ENCODE peak calls at places on chromosomes 2 and 18, in eight cellular contexts. One of them, this sample, is unnamed.

GRCh38 chr2:217868911-217869334 is 133.9 kb downstream of the TNS1 start:
- DNase-seq in adrenal gland: peak; percentile 77
- DNase-seq in brain microvascular endothelial cell: no peak
- DNase-seq in colonic mucosa: no peak
- DNase-seq in uterus: peak; percentile 70
- DNase-seq in aorta: no peak
- DNase-seq in bronchial epithelial cell: no peak
- DNase-seq in tibial artery: no peak
- DNase-seq in this sample: no peak

GRCh38 chr18:3150688-3151087 is 69.1 kb downstream of the MYOM1 start:
- DNase-seq in adrenal gland: no peak
- DNase-seq in brain microvascular endothelial cell: no peak
- DNase-seq in colonic mucosa: no peak
- DNase-seq in uterus: no peak
- DNase-seq in aorta: no peak
- DNase-seq in bronchial epithelial cell: no peak
- DNase-seq in tibial artery: no peak
- DNase-seq in this sample: no peak

GRCh38 chr18:51029378-51029693 is 677 bp upstream of the SMAD4 start:
- DNase-seq in adrenal gland: no peak
- DNase-seq in brain microvascular endothelial cell: no peak
- DNase-seq in colonic mucosa: no peak
- DNase-seq in uterus: no peak
- DNase-seq in aorta: no peak
- DNase-seq in bronchial epithelial cell: no peak
- DNase-seq in tibial artery: no peak
- DNase-seq in this sample: no peak

GRCh38 chr2:178796079-178796677 is 11.0 kb downstream of the TTN start:
- DNase-seq in adrenal gland: no peak
- DNase-seq in brain microvascular endothelial cell: no peak
- DNase-seq in colonic mucosa: no peak
- DNase-seq in uterus: no peak
- DNase-seq in aorta: no peak
- DNase-seq in bronchial epithelial cell: peak; percentile 57
- DNase-seq in tibial artery: no peak
- DNase-seq in this sample: no peak

GRCh38 chr2:50344509-50345106 is 687.3 kb downstream of the NRXN1 start:
- DNase-seq in adrenal gland: no peak
- DNase-seq in brain microvascular endothelial cell: no peak
- DNase-seq in colonic mucosa: no peak
- DNase-seq in uterus: no peak
- DNase-seq in aorta: no peak
- DNase-seq in bronchial epithelial cell: no peak
- DNase-seq in tibial artery: no peak
- DNase-seq in this sample: no peak

GRCh38 chr18:986552-986951 is 81.9 kb downstream of the ADCYAP1 start:
- DNase-seq in adrenal gland: no peak
- DNase-seq in brain microvascular endothelial cell: no peak
- DNase-seq in colonic mucosa: no peak
- DNase-seq in uterus: no peak
- DNase-seq in aorta: no peak
- DNase-seq in bronchial epithelial cell: no peak
- DNase-seq in tibial artery: no peak
- DNase-seq in this sample: no peak

GRCh38 chr2:180990794-180991193 is 10.4 kb downstream of the UBE2E3 start:
- DNase-seq in adrenal gland: no peak
- DNase-seq in brain microvascular endothelial cell: no peak
- DNase-seq in colonic mucosa: no peak
- DNase-seq in uterus: no peak
- DNase-seq in aorta: no peak
- DNase-seq in bronchial epithelial cell: no peak
- DNase-seq in tibial artery: no peak
- DNase-seq in this sample: no peak

GRCh38 chr2:189552334-189552990 is 28.1 kb downstream of the SLC40A1 start:
- DNase-seq in adrenal gland: no peak
- DNase-seq in brain microvascular endothelial cell: peak; percentile 24
- DNase-seq in colonic mucosa: no peak
- DNase-seq in uterus: no peak
- DNase-seq in aorta: no peak
- DNase-seq in bronchial epithelial cell: no peak
- DNase-seq in tibial artery: no peak
- DNase-seq in this sample: no peak

GRCh38 chr2:104734937-104735586 is 118.9 kb upstream of the POU3F3 start:
- DNase-seq in adrenal gland: no peak
- DNase-seq in brain microvascular endothelial cell: no peak
- DNase-seq in colonic mucosa: no peak
- DNase-seq in uterus: no peak
- DNase-seq in aorta: no peak
- DNase-seq in bronchial epithelial cell: no peak
- DNase-seq in tibial artery: no peak
- DNase-seq in this sample: no peak

GRCh38 chr2:224518806-224519580 is 66.2 kb downstream of the CUL3 start:
- DNase-seq in adrenal gland: no peak
- DNase-seq in brain microvascular endothelial cell: peak; percentile 57
- DNase-seq in colonic mucosa: no peak
- DNase-seq in uterus: no peak
- DNase-seq in aorta: no peak
- DNase-seq in bronchial epithelial cell: peak; percentile 78
- DNase-seq in tibial artery: no peak
- DNase-seq in this sample: no peak

GRCh38 chr2:226256237-226256636 is 543.4 kb downstream of the IRS1 start:
- DNase-seq in adrenal gland: no peak
- DNase-seq in brain microvascular endothelial cell: peak; percentile 62
- DNase-seq in colonic mucosa: no peak
- DNase-seq in uterus: no peak
- DNase-seq in aorta: no peak
- DNase-seq in bronchial epithelial cell: peak; percentile 90
- DNase-seq in tibial artery: no peak
- DNase-seq in this sample: no peak

GRCh38 chr2:160695402-160696060 is 201.9 kb upstream of the RBMS1 start:
- DNase-seq in adrenal gland: no peak
- DNase-seq in brain microvascular endothelial cell: no peak
- DNase-seq in colonic mucosa: no peak
- DNase-seq in uterus: peak; percentile 19
- DNase-seq in aorta: no peak
- DNase-seq in bronchial epithelial cell: peak; percentile 96
- DNase-seq in tibial artery: no peak
- DNase-seq in this sample: no peak

GRCh38 chr2:124171472-124172063 is 146.5 kb downstream of the CNTNAP5 start:
- DNase-seq in adrenal gland: no peak
- DNase-seq in brain microvascular endothelial cell: no peak
- DNase-seq in colonic mucosa: no peak
- DNase-seq in uterus: no peak
- DNase-seq in aorta: no peak
- DNase-seq in bronchial epithelial cell: no peak
- DNase-seq in tibial artery: no peak
- DNase-seq in this sample: no peak

GRCh38 chr2:233031556-233032500 is 644 bp upstream of the NEU2 start:
- DNase-seq in adrenal gland: no peak
- DNase-seq in brain microvascular endothelial cell: no peak
- DNase-seq in colonic mucosa: no peak
- DNase-seq in uterus: no peak
- DNase-seq in aorta: no peak
- DNase-seq in bronchial epithelial cell: no peak
- DNase-seq in tibial artery: no peak
- DNase-seq in this sample: no peak

GRCh38 chr18:55401275-55401620 is 186.7 kb downstream of the TCF4 start:
- DNase-seq in adrenal gland: no peak
- DNase-seq in brain microvascular endothelial cell: no peak
- DNase-seq in colonic mucosa: no peak
- DNase-seq in uterus: no peak
- DNase-seq in aorta: no peak
- DNase-seq in bronchial epithelial cell: no peak
- DNase-seq in tibial artery: no peak
- DNase-seq in this sample: no peak
- H3K4me3 ChIP-seq in adrenal gland: no peak overlapping the region
- H3K4me3 ChIP-seq in brain microvascular endothelial cell: no peak overlapping the region
- H3K4me3 ChIP-seq in colonic mucosa: no peak overlapping the region
- H3K4me3 ChIP-seq in uterus: peak overlapping the region; percentile 29
- H3K4me3 ChIP-seq in aorta: peak overlapping the region; percentile 46
- H3K4me3 ChIP-seq in bronchial epithelial cell: no peak overlapping the region
- H3K4me3 ChIP-seq in tibial artery: peak overlapping the region; percentile 40
- H3K4me3 ChIP-seq in this sample: peak overlapping the region; percentile 60

GRCh38 chr2:43218221-43218549 is 8.2 kb downstream of the ZFP36L2 start:
- DNase-seq in adrenal gland: no peak
- DNase-seq in brain microvascular endothelial cell: peak; percentile 37
- DNase-seq in colonic mucosa: no peak
- DNase-seq in uterus: no peak
- DNase-seq in aorta: no peak
- DNase-seq in bronchial epithelial cell: no peak
- DNase-seq in tibial artery: no peak
- DNase-seq in this sample: no peak
- H3K4me3 ChIP-seq in adrenal gland: peak overlapping the region; percentile 96
- H3K4me3 ChIP-seq in brain microvascular endothelial cell: no peak overlapping the region
- H3K4me3 ChIP-seq in colonic mucosa: peak overlapping the region; percentile 4
- H3K4me3 ChIP-seq in uterus: peak overlapping the region; percentile 35
- H3K4me3 ChIP-seq in aorta: no peak overlapping the region
- H3K4me3 ChIP-seq in bronchial epithelial cell: no peak overlapping the region
- H3K4me3 ChIP-seq in tibial artery: peak overlapping the region; percentile 89
- H3K4me3 ChIP-seq in this sample: no peak overlapping the region

GRCh38 chr2:203740741-203741363 is 34.4 kb downstream of the CD28 start:
- DNase-seq in adrenal gland: no peak
- DNase-seq in brain microvascular endothelial cell: peak; percentile 74
- DNase-seq in colonic mucosa: no peak
- DNase-seq in uterus: no peak
- DNase-seq in aorta: no peak
- DNase-seq in bronchial epithelial cell: no peak
- DNase-seq in tibial artery: no peak
- DNase-seq in this sample: no peak

GRCh38 chr2:203734276-203734983 is 28.0 kb downstream of the CD28 start:
- DNase-seq in adrenal gland: no peak
- DNase-seq in brain microvascular endothelial cell: no peak
- DNase-seq in colonic mucosa: no peak
- DNase-seq in uterus: no peak
- DNase-seq in aorta: no peak
- DNase-seq in bronchial epithelial cell: no peak
- DNase-seq in tibial artery: no peak
- DNase-seq in this sample: no peak

GRCh38 chr2:203739351-203739750 is 32.9 kb downstream of the CD28 start:
- DNase-seq in adrenal gland: no peak
- DNase-seq in brain microvascular endothelial cell: no peak
- DNase-seq in colonic mucosa: no peak
- DNase-seq in uterus: no peak
- DNase-seq in aorta: no peak
- DNase-seq in bronchial epithelial cell: no peak
- DNase-seq in tibial artery: no peak
- DNase-seq in this sample: no peak

GRCh38 chr2:203733683-203734082 is 27.2 kb downstream of the CD28 start:
- DNase-seq in adrenal gland: no peak
- DNase-seq in brain microvascular endothelial cell: no peak
- DNase-seq in colonic mucosa: no peak
- DNase-seq in uterus: no peak
- DNase-seq in aorta: no peak
- DNase-seq in bronchial epithelial cell: no peak
- DNase-seq in tibial artery: no peak
- DNase-seq in this sample: no peak

GRCh38 chr2:203737360-203737759 is 30.9 kb downstream of the CD28 start:
- DNase-seq in adrenal gland: no peak
- DNase-seq in brain microvascular endothelial cell: no peak
- DNase-seq in colonic mucosa: no peak
- DNase-seq in uterus: no peak
- DNase-seq in aorta: no peak
- DNase-seq in bronchial epithelial cell: peak; percentile 49
- DNase-seq in tibial artery: no peak
- DNase-seq in this sample: no peak
- H3K4me3 ChIP-seq in adrenal gland: no peak overlapping the region
- H3K4me3 ChIP-seq in brain microvascular endothelial cell: no peak overlapping the region
- H3K4me3 ChIP-seq in colonic mucosa: no peak overlapping the region
- H3K4me3 ChIP-seq in uterus: no peak overlapping the region
- H3K4me3 ChIP-seq in aorta: no peak overlapping the region
- H3K4me3 ChIP-seq in bronchial epithelial cell: no peak overlapping the region
- H3K4me3 ChIP-seq in tibial artery: no peak overlapping the region
- H3K4me3 ChIP-seq in this sample: no peak overlapping the region

DNA sequence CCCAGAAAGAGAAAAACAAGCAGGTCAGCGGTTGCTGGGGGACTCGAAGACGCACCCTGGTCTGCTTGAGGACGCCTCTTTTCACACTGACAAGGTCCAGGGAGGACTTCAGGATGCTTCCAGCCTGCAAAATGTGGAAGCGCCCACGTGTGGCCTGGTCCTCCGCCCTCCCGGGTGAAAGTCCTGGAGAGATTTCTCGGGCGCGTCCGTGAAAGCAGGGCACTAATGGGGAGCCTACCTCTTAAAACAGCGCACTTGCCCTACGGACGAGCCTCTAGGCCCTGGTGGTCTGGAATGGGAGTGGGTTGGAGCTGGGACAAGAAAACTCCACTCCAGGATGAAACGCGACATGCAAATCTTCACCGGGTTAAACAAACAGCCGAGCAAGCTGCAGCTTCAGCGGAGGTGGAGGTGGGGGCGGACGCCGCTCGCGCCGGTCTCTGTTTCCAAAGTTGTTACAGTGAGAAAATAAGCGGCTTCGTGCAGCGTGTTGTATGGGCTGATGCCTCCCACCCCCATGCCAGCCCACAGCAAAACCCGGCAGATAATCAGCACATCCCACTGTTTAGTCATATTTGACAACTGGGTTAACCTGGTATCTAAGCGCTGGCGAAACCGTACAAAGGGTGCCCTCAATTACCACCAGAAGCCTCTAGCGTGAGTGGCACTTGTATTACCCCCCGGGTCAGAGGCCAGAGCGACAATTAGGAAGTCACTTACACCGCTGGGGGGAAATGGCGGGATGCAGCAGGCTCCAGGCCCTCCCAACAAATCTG is 1.1 kb upstream of the SP9 start:
- DNase-seq in adrenal gland: no peak
- DNase-seq in brain microvascular endothelial cell: no peak
- DNase-seq in colonic mucosa: no peak
- DNase-seq in uterus: no peak
- DNase-seq in aorta: no peak
- DNase-seq in bronchial epithelial cell: no peak
- DNase-seq in tibial artery: no peak
- DNase-seq in this sample: no peak
- H3K4me3 ChIP-seq in adrenal gland: no peak overlapping the region
- H3K4me3 ChIP-seq in brain microvascular endothelial cell: no peak overlapping the region
- H3K4me3 ChIP-seq in colonic mucosa: no peak overlapping the region
- H3K4me3 ChIP-seq in uterus: no peak overlapping the region
- H3K4me3 ChIP-seq in aorta: no peak overlapping the region
- H3K4me3 ChIP-seq in bronchial epithelial cell: no peak overlapping the region
- H3K4me3 ChIP-seq in tibial artery: no peak overlapping the region
- H3K4me3 ChIP-seq in this sample: no peak overlapping the region

GRCh38 chr2:162316590-162316989 is 1.9 kb downstream of the IFIH1 start:
- DNase-seq in adrenal gland: no peak
- DNase-seq in brain microvascular endothelial cell: no peak
- DNase-seq in colonic mucosa: no peak
- DNase-seq in uterus: no peak
- DNase-seq in aorta: no peak
- DNase-seq in bronchial epithelial cell: no peak
- DNase-seq in tibial artery: no peak
- DNase-seq in this sample: no peak
- H3K4me3 ChIP-seq in adrenal gland: peak overlapping the region; percentile 85
- H3K4me3 ChIP-seq in brain microvascular endothelial cell: no peak overlapping the region
- H3K4me3 ChIP-seq in colonic mucosa: no peak overlapping the region
- H3K4me3 ChIP-seq in uterus: peak overlapping the region; percentile 71
- H3K4me3 ChIP-seq in aorta: no peak overlapping the region
- H3K4me3 ChIP-seq in bronchial epithelial cell: no peak overlapping the region
- H3K4me3 ChIP-seq in tibial artery: peak overlapping the region; percentile 73
- H3K4me3 ChIP-seq in this sample: peak overlapping the region; percentile 85

This sample was measured in heart left ventricle.